ENCODE peak calls at places on chromosomes 1 and 21, in ten cellular contexts. M is Peyer's patch, B is prostate gland, N is breast epithelium, L is sigmoid colon, R is Calu3, P is AG04450, D is heart left ventricle, Y is mesothelial cell of epicardium, U is astrocyte. X is an unnamed sample.

GRCh38 chr1:218494449-218494852 is 149.3 kb downstream of the TGFB2 start:
- DNase-seq in M (no peak), B (no peak), N (no peak), L (no peak), R (no peak), P (no peak), D (no peak), Y (no peak), U (no peak), X (no peak)

GRCh38 chr1:234782057-234782800 is 172.3 kb upstream of the IRF2BP2 start:
- DNase-seq in M (no peak), B (no peak), N (no peak), L (peak; percentile 36), R (no peak), P (no peak), D (no peak), Y (no peak), U (no peak), X (no peak)

GRCh38 chr1:43566382-43567035 is 35.8 kb downstream of the PTPRF start:
- DNase-seq in M (no peak), B (no peak), N (no peak), L (no peak), R (no peak), P (no peak), D (no peak), Y (no peak), U (no peak), X (no peak)

GRCh38 chr1:228978486-228979324 is 243.4 kb downstream of the RHOU start:
- DNase-seq in M (no peak), B (peak; percentile 49), N (peak; percentile 63), L (peak; percentile 91), R (no peak), P (no peak), D (peak; percentile 43), Y (no peak), U (no peak), X (no peak)

GRCh38 chr1:164061528-164061927 is 497.5 kb upstream of the PBX1 start:
- DNase-seq in M (no peak), B (no peak), N (no peak), L (no peak), R (no peak), P (no peak), D (no peak), Y (no peak), U (no peak), X (no peak)

GRCh38 chr1:113109908-113110554 is 37.0 kb downstream of the LRIG2 start:
- DNase-seq in M (no peak), B (peak; percentile 49), N (no peak), L (no peak), R (no peak), P (peak; percentile 78), D (peak; percentile 21), Y (no peak), U (peak; percentile 97), X (no peak)

GRCh38 chr21:29674343-29674742 is 265.5 kb downstream of the GRIK1 start:
- DNase-seq in M (no peak), B (no peak), N (no peak), L (no peak), R (no peak), P (no peak), D (no peak), Y (no peak), U (no peak), X (no peak)

GRCh38 chr1:8378202-8378601 is 60.3 kb downstream of the SLC45A1 start:
- DNase-seq in M (no peak), B (no peak), N (no peak), L (peak; percentile 77), R (no peak), P (peak; percentile 44), D (no peak), Y (no peak), U (no peak), X (no peak)

GRCh38 chr1:72439036-72439435 is 156.7 kb upstream of the NEGR1 start:
- DNase-seq in M (no peak), B (no peak), N (no peak), L (no peak), R (no peak), P (no peak), D (no peak), Y (no peak), U (peak; percentile 41), X (no peak)

GRCh38 chr1:2823921-2824660 is 22.6 kb upstream of the TTC34 start:
- DNase-seq in M (no peak), B (no peak), N (no peak), L (no peak), R (no peak), P (no peak), D (no peak), Y (no peak), U (no peak), X (no peak)

GRCh38 chr21:44965251-44966022 is 25.6 kb downstream of the SLX9 start:
- DNase-seq in M (no peak), B (no peak), N (no peak), L (no peak), R (no peak), P (peak; percentile 59), D (no peak), Y (no peak), U (peak; percentile 84), X (no peak)

GRCh38 chr1:83742446-83742845 is 256.5 kb downstream of the TTLL7 start:
- DNase-seq in M (no peak), B (no peak), N (no peak), L (no peak), R (no peak), P (no peak), D (no peak), Y (no peak), U (no peak), X (no peak)

GRCh38 chr1:31374511-31375196 is 1.8 kb upstream of the FABP3 start:
- DNase-seq in M (no peak), B (no peak), N (no peak), L (peak; percentile 71), R (no peak), P (no peak), D (peak; percentile 62), Y (no peak), U (peak; percentile 55), X (no peak)

DNA sequence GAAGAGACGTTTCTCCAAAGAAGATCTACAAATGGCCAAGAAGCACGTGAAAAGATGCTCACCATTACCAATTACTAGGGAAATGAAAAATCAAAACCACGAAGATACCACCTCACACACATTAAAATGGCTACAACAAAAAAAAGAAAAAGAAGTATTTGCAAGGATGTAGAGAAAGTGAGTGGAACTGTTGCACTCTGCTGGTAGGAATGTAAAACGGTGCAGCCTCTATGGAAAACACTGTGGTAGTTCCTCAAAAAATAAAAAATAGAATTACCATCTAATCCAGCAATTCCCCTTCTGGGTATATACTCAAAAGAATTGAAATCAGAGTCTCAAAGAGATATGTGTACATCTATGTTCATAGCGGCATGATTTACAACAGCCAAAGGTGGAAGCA is 115.4 kb upstream of the EDN2 start:
- DNase-seq in M (no peak), B (no peak), N (no peak), L (no peak), R (peak; percentile 16), P (no peak), D (no peak), Y (no peak), U (no peak), X (no peak)
- TF ChIP-seq CTCF in M (peak; percentile 21), B (no peak), N (no peak), L (no peak), R (peak; percentile 48), P (peak; percentile 64), D (peak; percentile 35), Y (peak; percentile 40), U (peak; percentile 64), X (peak; percentile 65)

DNA sequence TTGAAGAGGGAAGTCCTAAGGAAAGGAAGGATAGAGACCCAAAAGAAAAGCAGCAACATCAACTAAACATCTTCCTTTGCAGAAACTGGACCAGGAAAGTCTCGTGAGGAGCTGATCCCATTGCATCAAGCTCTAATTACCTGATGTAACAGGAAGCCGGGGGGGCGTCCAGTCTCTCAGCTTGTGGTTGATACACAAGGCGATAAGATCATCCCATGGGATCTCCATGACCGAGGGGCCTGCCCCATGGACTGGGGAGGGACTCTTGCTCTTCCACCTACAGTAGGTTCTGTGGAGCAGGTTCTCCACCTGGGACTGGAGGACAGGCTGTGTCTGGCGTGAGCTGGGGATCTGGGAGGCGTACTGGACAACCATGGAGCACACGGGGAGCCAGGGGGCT is 14.8 kb upstream of the LSS start:
- DNase-seq in M (no peak), B (no peak), N (no peak), L (peak; percentile 59), R (no peak), P (no peak), D (no peak), Y (no peak), U (no peak), X (no peak)
- TF ChIP-seq CTCF in M (no peak), B (no peak), N (no peak), L (no peak), R (no peak), P (no peak), D (no peak), Y (no peak), U (no peak), X (no peak)

DNA sequence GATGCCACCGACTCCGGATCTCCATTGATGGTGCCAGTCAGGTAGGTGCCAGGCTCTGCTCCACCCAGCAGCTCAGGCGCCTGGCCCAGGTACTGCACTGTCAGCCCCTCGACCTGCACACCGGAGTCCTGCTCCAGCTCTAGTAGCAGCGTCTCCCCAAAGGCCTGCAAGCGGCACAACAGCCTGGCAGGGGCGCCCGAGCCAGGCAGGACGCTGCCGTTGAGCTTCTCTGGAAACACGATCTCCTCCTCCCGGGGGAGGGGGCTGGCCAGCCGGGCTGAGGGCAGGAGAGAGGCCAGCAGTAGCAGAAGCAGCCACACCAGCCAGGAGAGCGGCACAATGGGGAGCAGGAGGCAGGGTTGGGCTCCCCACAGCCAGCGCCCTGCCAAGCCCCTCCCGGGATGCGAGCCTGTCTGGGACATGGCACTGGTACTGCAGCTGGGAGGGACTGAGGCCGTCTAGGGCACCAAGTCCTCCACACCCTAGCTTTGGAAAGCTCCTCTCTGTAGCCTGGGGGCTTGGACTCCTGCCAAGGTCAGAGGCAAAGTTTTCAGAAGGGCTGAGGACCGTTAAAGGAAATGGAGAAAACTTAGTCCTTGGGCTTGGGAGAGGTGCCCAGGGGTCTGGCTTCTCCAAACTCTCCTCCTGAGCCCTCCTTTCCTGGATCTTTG is 513 bp downstream of the ADAMTS4 start:
- DNase-seq in M (no peak), B (no peak), N (peak; percentile 72), L (peak; percentile 77), R (peak; percentile 37), P (no peak), D (peak; percentile 52), Y (no peak), U (no peak), X (peak; percentile 29)
- TF ChIP-seq CTCF in M (no peak), B (no peak), N (no peak), L (no peak), R (no peak), P (peak; percentile 7), D (no peak), Y (no peak), U (no peak), X (no peak)

DNA sequence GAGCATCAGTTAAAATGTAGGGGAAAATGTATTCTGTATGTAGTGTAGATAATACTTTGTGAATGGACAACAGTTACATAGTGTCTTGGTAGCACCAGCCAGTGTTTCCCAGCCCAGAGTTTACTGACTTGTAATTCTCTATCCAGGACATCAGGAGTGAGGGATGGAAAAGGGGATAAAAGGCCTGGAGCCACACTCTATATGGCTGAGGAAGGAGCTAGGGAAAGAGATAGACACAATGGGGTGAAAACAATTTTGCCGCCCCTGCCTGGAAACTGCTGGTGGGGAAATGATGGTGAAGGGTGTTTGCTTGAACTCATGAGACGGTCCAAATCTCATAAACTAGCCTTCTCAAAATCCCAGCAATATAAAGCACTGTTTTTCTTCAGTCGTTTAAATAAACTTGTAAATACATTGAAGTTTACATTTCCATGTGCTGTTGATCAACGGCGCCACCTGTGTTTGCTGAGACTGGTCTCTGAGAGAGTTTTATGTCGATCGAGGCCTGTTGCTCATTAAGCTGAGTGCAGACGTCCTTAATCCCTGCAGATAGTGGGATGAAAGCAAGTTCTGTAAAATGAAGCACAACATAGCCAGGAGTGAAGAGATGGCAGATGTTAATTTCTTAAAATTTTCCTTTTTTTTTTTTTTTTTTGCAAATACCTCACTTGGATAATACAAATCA is 27.9 kb upstream of the AGO1 start:
- DNase-seq in M (no peak), B (peak; percentile 74), N (no peak), L (no peak), R (no peak), P (no peak), D (no peak), Y (no peak), U (no peak), X (no peak)
- TF ChIP-seq CTCF in M (no peak), B (no peak), N (no peak), L (no peak), R (no peak), P (no peak), D (no peak), Y (no peak), U (no peak), X (no peak)